ENCODE peak calls at places on chromosome 3, in ten cellular contexts. X is hippocampal formation; U is T1000; M is NCI-H2029 treated with DMSO at 0.1 percent for 48 hours; V is caudate nucleus; P is PC-3; G is foreskin fibroblast; R is SW 1271; T is stimulated activated CD4-positive, alpha-beta T cell treated with anti-CD3 and anti-CD28 coated beads, Interleukin-12 subunit alpha, Interleukin-12 subunit beta, amount 100 ng/mL, for 4 hours; A is HT1080. N is an unnamed sample.

GRCh38 chr3:124172846-124173245 is 180.9 kb upstream of the ROPN1 start:
- DNase-seq in U (no peak), X (no peak), T (no peak), P (peak; percentile 10), R (no peak), V (no peak), M (no peak), G (no peak), A (no peak), N (no peak)

GRCh38 chr3:111715911-111716523 is 120.9 kb upstream of the ZBED2 start:
- DNase-seq in A (peak; percentile 73), T (peak; percentile 24), U (peak; percentile 20), R (peak; percentile 7), M (no peak), X (peak; percentile 15), V (no peak), P (peak; percentile 87), G (no peak), N (no peak)

GRCh38 chr3:14423197-14423743 is 20.9 kb downstream of the SLC6A6 start:
- DNase-seq in R (no peak), P (peak; percentile 94), G (no peak), A (no peak), T (no peak), X (no peak), M (peak; percentile 97), U (no peak), V (no peak), N (no peak)

GRCh38 chr3:184591789-184592188 is 30.2 kb downstream of the EPHB3 start:
- DNase-seq in V (no peak), A (no peak), M (no peak), P (no peak), X (no peak), R (no peak), G (no peak), U (no peak), T (no peak), N (no peak)

GRCh38 chr3:73074681-73075305 is 13.3 kb downstream of the EBLN2 start:
- DNase-seq in P (no peak), M (no peak), T (no peak), A (no peak), X (no peak), V (no peak), U (no peak), G (no peak), R (no peak), N (no peak)

GRCh38 chr3:124292329-124292728 is 300.4 kb upstream of the ROPN1 start:
- DNase-seq in M (peak; percentile 83), A (no peak), T (no peak), U (no peak), X (no peak), R (no peak), V (no peak), P (peak; percentile 12), G (no peak), N (no peak)

GRCh38 chr3:59895972-59896371 is 846.1 kb upstream of the CFAP20DC start:
- DNase-seq in V (no peak), R (no peak), M (no peak), P (no peak), A (no peak), G (no peak), T (no peak), X (no peak), U (no peak), N (no peak)

GRCh38 chr3:195033531-195034091 is 237.3 kb downstream of the XXYLT1 start:
- DNase-seq in V (no peak), T (no peak), X (no peak), P (peak; percentile 87), G (no peak), R (no peak), U (no peak), A (no peak), M (no peak), N (no peak)

GRCh38 chr3:126258670-126259069 is 78.3 kb upstream of the ALDH1L1 start:
- DNase-seq in G (no peak), A (peak; percentile 48), X (no peak), R (no peak), P (peak; percentile 5), T (no peak), M (no peak), U (no peak), V (no peak), N (no peak)

GRCh38 chr3:171262431-171262830 is 197.8 kb downstream of the TNIK start:
- DNase-seq in R (no peak), A (no peak), T (no peak), X (no peak), M (no peak), P (no peak), G (no peak), V (no peak), U (no peak), N (no peak)

GRCh38 chr3:46848271-46849097 is 14.8 kb downstream of the MYL3 start:
- DNase-seq in X (no peak), U (no peak), A (peak; percentile 62), P (peak; percentile 28), V (no peak), T (no peak), R (no peak), M (no peak), G (no peak), N (no peak)

GRCh38 chr3:63968612-63969350 is 54.5 kb downstream of the PSMD6 start:
- DNase-seq in V (no peak), G (no peak), X (no peak), P (no peak), R (no peak), M (no peak), T (no peak), U (no peak), A (peak; percentile 32), N (no peak)

GRCh38 chr3:43256714-43257461 is 29.5 kb upstream of the SNRK start:
- DNase-seq in G (no peak), M (no peak), A (no peak), V (no peak), X (no peak), R (no peak), P (no peak), T (no peak), U (no peak), N (no peak)

GRCh38 chr3:114848087-114848486 is 299.0 kb downstream of the ZBTB20 start:
- DNase-seq in M (peak; percentile 86), U (no peak), R (no peak), V (peak; percentile 88), A (no peak), T (no peak), P (no peak), X (peak; percentile 78), G (no peak), N (no peak)

GRCh38 chr3:186496016-186496415 is 48.2 kb downstream of the CRYGS start:
- DNase-seq in A (no peak), G (no peak), P (no peak), X (no peak), R (no peak), M (no peak), U (no peak), T (no peak), V (no peak), N (no peak)

GRCh38 chr3:152728346-152728980 is 106.5 kb upstream of the P2RY1 start:
- DNase-seq in T (no peak), M (no peak), P (no peak), X (no peak), V (no peak), G (no peak), U (no peak), A (no peak), R (no peak), N (no peak)

GRCh38 chr3:8301977-8302589 is 199.5 kb upstream of the LMCD1 start:
- DNase-seq in M (peak; percentile 60), A (peak; percentile 60), R (peak; percentile 25), V (no peak), T (no peak), G (peak; percentile 36), P (peak; percentile 69), U (no peak), X (no peak), N (no peak)

GRCh38 chr3:47890037-47890831 is 87.3 kb downstream of the DHX30 start:
- DNase-seq in T (no peak), A (no peak), G (no peak), V (no peak), X (no peak), M (no peak), R (no peak), P (no peak), U (no peak), N (no peak)

GRCh38 chr3:130849111-130849552 is 44.8 kb upstream of the ATP2C1 start:
- DNase-seq in R (no peak), G (no peak), A (no peak), U (no peak), P (no peak), M (peak; percentile 60), X (no peak), T (no peak), V (no peak), N (no peak)

GRCh38 chr3:142897807-142898206 is 8.9 kb upstream of the PCOLCE2 start:
- DNase-seq in M (no peak), T (no peak), G (no peak), V (no peak), P (no peak), X (no peak), R (no peak), A (no peak), U (no peak), N (no peak)

GRCh38 chr3:141450727-141451378 is 36.0 kb upstream of the RASA2 start:
- DNase-seq in R (no peak), X (no peak), U (no peak), G (no peak), T (no peak), M (no peak), P (no peak), A (no peak), V (no peak), N (no peak)

GRCh38 chr3:23710555-23710954 is 95.2 kb upstream of the UBE2E1 start:
- DNase-seq in M (no peak), A (no peak), R (no peak), T (no peak), V (no peak), U (no peak), X (no peak), P (no peak), G (peak; percentile 60), N (no peak)

GRCh38 chr3:99648091-99648490 is 9.7 kb downstream of the COL8A1 start:
- DNase-seq in R (no peak), V (no peak), T (no peak), X (no peak), A (peak; percentile 59), M (no peak), P (peak; percentile 94), U (no peak), G (no peak), N (no peak)

GRCh38 chr3:71650372-71650771 is 66.8 kb upstream of the FOXP1 start:
- DNase-seq in M (no peak), V (no peak), P (no peak), A (no peak), R (no peak), T (no peak), U (no peak), X (no peak), G (no peak), N (no peak)

GRCh38 chr3:65595222-65595996 is 443.3 kb downstream of the MAGI1 start:
- DNase-seq in U (no peak), R (no peak), M (no peak), P (no peak), X (no peak), A (no peak), T (no peak), V (no peak), G (no peak), N (no peak)

GRCh38 chr3:31629054-31629453 is 96.3 kb downstream of the STT3B start:
- DNase-seq in M (no peak), A (no peak), X (no peak), G (no peak), P (no peak), T (no peak), U (no peak), V (no peak), R (no peak), N (no peak)

GRCh38 chr3:52820741-52821140 is 9.7 kb downstream of the ITIH4 start:
- DNase-seq in R (no peak), P (peak; percentile 53), G (no peak), V (no peak), A (no peak), U (no peak), X (no peak), M (no peak), T (no peak), N (no peak)

GRCh38 chr3:170499562-170500156 is 81.0 kb downstream of the CLDN11 start:
- DNase-seq in P (peak; percentile 60), G (peak; percentile 76), M (no peak), X (peak; percentile 66), T (no peak), V (peak; percentile 33), A (peak; percentile 54), R (no peak), U (no peak), N (no peak)

N was measured in activated T-helper 2 cell treated with anti-CD3 and anti-CD28 coated beads, Interferon-gamma antibody, Interleukin-2, Interleukin-4, amounts not matched to agents 10 μg/mL and 5 μg/mL and 100 μg/mL, durations not matched to agents 14 hours and 24 hours and 36 hours.